ENCODE peak calls at places on chromosomes 6 and 20, in four cellular contexts. D is WTC11, E is K562, A is GM12878. J is an unnamed sample.
A peak's percentile ranks its signal among the peaks of the same experiment; 100 is the strongest.

GRCh38 chr6:135902756-135903331 is 51.3 kb downstream of the PDE7B start:
- DNase-seq in E (no peak), A (no peak), D (no peak), J (no peak)

GRCh38 chr20:17617212-17617867 is 47.5 kb downstream of the DSTN start:
- DNase-seq in D (peak; percentile 82), E (peak; percentile 65), A (no peak), J (peak; percentile 42)

GRCh38 chr6:134081506-134081905 is 29.1 kb upstream of the SLC2A12 start:
- DNase-seq in E (no peak), A (no peak), D (no peak), J (no peak)

GRCh38 chr20:52060794-52061714 is 130.5 kb downstream of the ZFP64 start:
- DNase-seq in D (peak; percentile 45), A (no peak), E (no peak), J (peak; percentile 71)

GRCh38 chr20:47392721-47393073 is 36.2 kb upstream of the ZMYND8 start:
- DNase-seq in E (no peak), D (no peak), A (no peak), J (no peak)

GRCh38 chr6:143842468-143842901 is 653 bp upstream of the LTV1 start:
- DNase-seq in E (no peak), D (no peak), A (no peak), J (no peak)

GRCh38 chr20:51425347-51426106 is 117.0 kb downstream of the NFATC2 start:
- DNase-seq in D (no peak), E (no peak), A (no peak), J (no peak)

GRCh38 chr6:9007062-9007461 is 571.7 kb upstream of the SLC35B3 start:
- DNase-seq in D (no peak), E (no peak), A (no peak), J (no peak)

GRCh38 chr6:125195526-125195925 is 42.0 kb downstream of the TPD52L1 start:
- DNase-seq in E (no peak), A (no peak), D (no peak), J (no peak)

GRCh38 chr20:18628330-18628941 is 40.6 kb downstream of the DTD1 start:
- DNase-seq in E (peak; percentile 11), D (peak; percentile 80), A (no peak), J (peak; percentile 24)

GRCh38 chr6:89148016-89148750 is 2.3 kb downstream of the PM20D2 start:
- DNase-seq in E (no peak), D (no peak), A (no peak), J (no peak)

GRCh38 chr6:69887026-69887425 is 20.7 kb downstream of the COL19A1 start:
- DNase-seq in A (no peak), E (no peak), D (no peak), J (no peak)

GRCh38 chr6:52507557-52508260 is 69.2 kb downstream of the TRAM2 start:
- DNase-seq in A (no peak), E (peak; percentile 62), D (no peak), J (no peak)

GRCh38 chr20:1646975-1647431 is 10.6 kb downstream of the SIRPG start:
- DNase-seq in A (no peak), E (no peak), D (no peak), J (no peak)

GRCh38 chr6:128739112-128739511 is 143.8 kb upstream of the LAMA2 start:
- DNase-seq in E (no peak), A (no peak), D (no peak), J (no peak)

GRCh38 chr6:135904666-135905065 is 53.2 kb downstream of the PDE7B start:
- DNase-seq in A (no peak), D (no peak), E (no peak), J (no peak)

GRCh38 chr6:50655848-50656453 is 57.4 kb upstream of the TFAP2D start:
- DNase-seq in E (peak; percentile 33), D (no peak), A (no peak), J (peak; percentile 16)

GRCh38 chr20:11389188-11389587 is 528.5 kb upstream of the BTBD3 start:
- DNase-seq in D (no peak), E (no peak), A (no peak), J (no peak)

GRCh38 chr6:157556671-157557430 is 175.9 kb downstream of the ZDHHC14 start:
- DNase-seq in D (no peak), A (no peak), E (no peak), J (no peak)

GRCh38 chr20:63947638-63948456 is 8.4 kb downstream of the UCKL1 start:
- DNase-seq in A (no peak), D (no peak), E (no peak), J (no peak)

GRCh38 chr6:29652198-29652584 is 4.7 kb upstream of the MOG start:
- DNase-seq in E (peak; percentile 5), A (no peak), D (no peak), J (no peak)

GRCh38 chr20:48597521-48598302 is 230.1 kb downstream of the PREX1 start:
- DNase-seq in E (no peak), A (no peak), D (peak; percentile 5), J (peak; percentile 76)

GRCh38 chr6:47651505-47651944 is 46.9 kb upstream of the ADGRF4 start:
- DNase-seq in E (no peak), D (no peak), A (no peak), J (no peak)

GRCh38 chr6:72939029-72939428 is 286.3 kb downstream of the KHDC1L start:
- DNase-seq in D (no peak), E (no peak), A (no peak), J (no peak)

GRCh38 chr6:84466521-84466920 is 239.1 kb upstream of the CEP162 start:
- DNase-seq in A (no peak), D (no peak), E (no peak), J (no peak)

GRCh38 chr6:110949679-110950285 is 8.7 kb upstream of the GTF3C6 start:
- DNase-seq in E (no peak), A (no peak), D (no peak), J (no peak)

GRCh38 chr6:35178932-35179832 is 34.6 kb upstream of the SCUBE3 start:
- DNase-seq in E (no peak), A (peak; percentile 39), D (peak; percentile 35), J (no peak)

GRCh38 chr6:125050663-125051318 is 88.6 kb downstream of the RNF217 start:
- DNase-seq in D (no peak), A (no peak), E (no peak), J (no peak)

GRCh38 chr6:46263709-46264091 is 92.9 kb upstream of the ENPP5 start:
- DNase-seq in E (no peak), A (no peak), D (no peak), J (no peak)

GRCh38 chr6:31139599-31139998 is 733 bp upstream of the PSORS1C2 start:
- DNase-seq in A (no peak), E (no peak), D (peak; percentile 39), J (no peak)

GRCh38 chr6:157774153-157775135 is 48.6 kb upstream of the SNX9 start:
- DNase-seq in E (peak; percentile 92), A (no peak), D (no peak), J (no peak)

GRCh38 chr6:27132532-27133280 is 114.8 kb upstream of the PRSS16 start:
- DNase-seq in E (peak; percentile 95), D (peak; percentile 85), A (peak; percentile 100), J (peak; percentile 90)

GRCh38 chr6:125952764-125953501 is 3.6 kb upstream of the HINT3 start:
- DNase-seq in E (no peak), A (no peak), D (peak; percentile 69), J (peak; percentile 65)

GRCh38 chr20:17884318-17885003 is 84.1 kb downstream of the SNX5 start:
- DNase-seq in A (no peak), D (no peak), E (no peak), J (no peak)

GRCh38 chr6:160386869-160387518 is 38.8 kb downstream of the SLC22A3 start:
- DNase-seq in E (no peak), A (no peak), D (no peak), J (no peak)
- TF ChIP-seq NR2C2 in E (no peak), A (no peak), D (no peak), J (no peak)

GRCh38 chr20:34979366-34980153 is 23.9 kb downstream of the MYH7B start:
- DNase-seq in A (no peak), E (peak; percentile 99), D (peak; percentile 97), J (no peak)
- TF ChIP-seq NR2C2 in A (no peak), E (no peak), D (no peak), J (no peak)

GRCh38 chr6:147506704-147507114 is 1.8 kb upstream of the SAMD5 start:
- DNase-seq in E (peak; percentile 87), A (no peak), D (peak; percentile 83), J (peak; percentile 38)
- TF ChIP-seq NR2C2 in E (no peak), A (no peak), D (no peak), J (no peak)

GRCh38 chr20:44448753-44449546 is 26.7 kb upstream of the TTPAL start:
- DNase-seq in E (peak; percentile 66), D (peak; percentile 79), A (peak; percentile 5), J (peak; percentile 68)
- TF ChIP-seq NR2C2 in E (no peak), D (no peak), A (no peak), J (no peak)

GRCh38 chr20:57838670-57839142 is 128.9 kb upstream of the PMEPA1 start:
- DNase-seq in D (no peak), A (no peak), E (no peak), J (no peak)
- TF ChIP-seq NR2C2 in D (no peak), A (no peak), E (no peak), J (no peak)

GRCh38 chr6:4364172-4364571 is 228.8 kb upstream of the ECI2 start:
- DNase-seq in D (no peak), A (no peak), E (no peak), J (no peak)
- TF ChIP-seq NR2C2 in D (no peak), A (no peak), E (no peak), J (no peak)

GRCh38 chr20:5510446-5510845 is 193.7 kb upstream of the PROKR2 start:
- DNase-seq in D (peak; percentile 60), A (no peak), E (no peak), J (no peak)
- TF ChIP-seq NR2C2 in D (no peak), A (no peak), E (no peak), J (no peak)

GRCh38 chr6:20259316-20260049 is 47.2 kb upstream of the MBOAT1 start:
- DNase-seq in D (no peak), A (no peak), E (no peak), J (no peak)
- TF ChIP-seq NR2C2 in D (no peak), A (no peak), E (no peak), J (no peak)

GRCh38 chr6:139376054-139376355 is 1.6 kb upstream of the CITED2 start:
- DNase-seq in E (peak; percentile 39), A (peak; percentile 38), D (no peak), J (no peak)
- TF ChIP-seq NR2C2 in E (no peak), A (no peak), D (no peak), J (no peak)

DNA sequence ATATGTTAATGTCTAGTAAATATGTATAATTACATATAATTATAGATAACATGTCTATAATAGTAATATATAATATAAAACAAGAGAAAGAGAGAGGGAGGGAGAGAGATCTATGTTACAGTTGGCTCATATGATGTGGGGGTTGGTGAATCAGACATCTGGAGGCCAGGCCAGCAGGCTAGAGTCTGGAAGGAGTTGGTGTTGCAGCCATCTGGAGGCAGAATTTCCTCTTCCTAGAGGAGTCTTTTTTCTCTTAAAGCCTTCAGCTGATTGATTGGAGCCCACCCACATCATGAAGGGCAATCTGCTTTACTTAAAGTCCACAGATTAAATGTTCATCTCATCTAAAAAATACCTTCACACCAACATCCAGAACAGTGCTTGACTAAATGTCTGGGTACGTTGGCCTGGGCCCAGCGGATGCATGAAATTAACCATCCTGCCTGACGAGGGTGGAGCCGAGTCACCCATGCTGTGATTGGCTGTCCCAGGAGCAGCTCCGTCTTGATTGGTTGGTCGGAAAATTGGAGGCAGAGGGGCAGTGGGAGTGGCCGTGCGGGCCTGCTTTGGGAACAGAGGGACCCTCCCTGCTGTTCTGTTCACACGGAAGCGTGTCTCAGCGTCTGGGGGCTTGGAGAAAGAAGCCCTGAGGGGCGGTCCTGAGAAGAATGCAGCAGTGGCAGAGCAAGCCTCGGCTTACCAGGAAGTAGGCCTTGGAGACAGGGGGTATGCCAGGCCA is 392.4 kb downstream of the QKI start:
- DNase-seq in D (no peak), A (no peak), E (peak; percentile 71), J (no peak)
- TF ChIP-seq NR2C2 in D (no peak), A (no peak), E (no peak), J (no peak)